ENCODE peak calls at places on chromosomes 11 and 22, in seven cellular contexts. S, M, T, P, F, R and G are unnamed samples.

GRCh38 chr11:120224872-120225371 is 14.1 kb downstream of the OAF start:
- DNase-seq in S (no peak), M (no peak), T (no peak), P (no peak), F (no peak), R (no peak), G (no peak)

GRCh38 chr11:44536779-44537516 is 28.5 kb upstream of the CD82 start:
- DNase-seq in S (no peak), M (no peak), T (no peak), P (no peak), F (no peak), R (no peak), G (no peak)

GRCh38 chr11:60880635-60881282 is 13.4 kb downstream of the ZP1 start:
- DNase-seq in S (no peak), M (peak; percentile 79), T (no peak), P (no peak), F (no peak), R (no peak), G (no peak)

GRCh38 chr11:130979386-130979972 is 63.2 kb upstream of the SNX19 start:
- DNase-seq in S (peak; percentile 49), M (no peak), T (peak; percentile 40), P (no peak), F (no peak), R (no peak), G (peak; percentile 29)

GRCh38 chr22:24009227-24010017 is 1.7 kb upstream of the CABIN1 start:
- DNase-seq in S (no peak), M (no peak), T (no peak), P (no peak), F (no peak), R (no peak), G (no peak)

GRCh38 chr11:119794756-119795155 is 65.8 kb upstream of the NECTIN1 start:
- DNase-seq in S (no peak), M (no peak), T (no peak), P (no peak), F (no peak), R (no peak), G (no peak)

GRCh38 chr11:110525883-110526282 is 96.1 kb downstream of the FDX1 start:
- DNase-seq in S (peak; percentile 92), M (no peak), T (peak; percentile 94), P (no peak), F (no peak), R (no peak), G (peak; percentile 24)

GRCh38 chr11:119726150-119726553 is 2.8 kb downstream of the NECTIN1 start:
- DNase-seq in S (no peak), M (no peak), T (no peak), P (no peak), F (no peak), R (no peak), G (no peak)

GRCh38 chr22:27857441-27857840 is 55.9 kb upstream of the MN1 start:
- DNase-seq in S (peak; percentile 48), M (no peak), T (no peak), P (no peak), F (no peak), R (no peak), G (peak; percentile 67)